ENCODE peak calls at places on chromosomes 4 and X, in eight cellular contexts. I is substantia nigra; D is putamen; W is activated CD4-positive, alpha-beta T cell treated with anti-CD3 and anti-CD28 coated beads for 48 hours; F is cardiac muscle cell; Y is mesenteric fat pad; Q is occipital lobe; U is skeletal muscle cell. A is an unnamed sample.

GRCh38 chr4:56746639-56747038 is 65.5 kb upstream of the HOPX start:
- DNase-seq in F (no peak), W (no peak), U (no peak), Y (no peak), D (no peak), Q (no peak), I (no peak), A (no peak)

GRCh38 chr4:82099863-82100579 is 273.8 kb downstream of the HNRNPD start:
- DNase-seq in F (no peak), Q (no peak), Y (no peak), I (peak; percentile 9), D (no peak), W (no peak), U (peak; percentile 0), A (no peak)

GRCh38 chr4:86935833-86936721 is 1.3 kb downstream of the AFF1 start:
- DNase-seq in D (peak; percentile 50), Q (no peak), Y (no peak), W (peak; percentile 84), U (no peak), I (peak; percentile 27), F (peak; percentile 45), A (peak; percentile 91)

GRCh38 chrX:115419094-115419493 is 129.6 kb downstream of the LUZP4 start:
- DNase-seq in W (no peak), U (no peak), D (no peak), I (no peak), F (no peak), Y (no peak), Q (no peak), A (no peak)

GRCh38 chrX:17642891-17643290 is 94.4 kb upstream of the SCML1 start:
- DNase-seq in Y (no peak), W (no peak), D (no peak), I (no peak), Q (no peak), U (no peak), F (no peak), A (no peak)

GRCh38 chr4:133865606-133866327 is 335.8 kb downstream of the PABPC4L start:
- DNase-seq in I (no peak), W (no peak), U (peak; percentile 80), F (peak; percentile 17), Q (no peak), Y (no peak), D (no peak), A (peak; percentile 51)

GRCh38 chrX:108072746-108073145 is 18.6 kb downstream of the PSMD10 start:
- DNase-seq in Y (no peak), U (peak; percentile 48), Q (no peak), D (no peak), W (no peak), I (no peak), F (no peak), A (no peak)

GRCh38 chr4:97153042-97153441 is 990.2 kb downstream of the STPG2 start:
- DNase-seq in U (no peak), D (no peak), Q (no peak), Y (no peak), F (peak; percentile 56), I (no peak), W (no peak), A (no peak)

GRCh38 chrX:137916090-137916746 is 350.3 kb downstream of the ZIC3 start:
- DNase-seq in I (no peak), Q (no peak), D (no peak), W (no peak), F (peak; percentile 44), U (no peak), Y (no peak), A (no peak)

GRCh38 chr4:157713342-157713741 is 459.5 kb downstream of the GASK1B start:
- DNase-seq in D (no peak), W (no peak), U (no peak), Y (no peak), I (no peak), F (no peak), Q (no peak), A (no peak)

GRCh38 chr4:161653697-161654096 is 510.1 kb downstream of the FSTL5 start:
- DNase-seq in F (no peak), U (no peak), I (no peak), Q (no peak), D (no peak), W (no peak), Y (no peak), A (no peak)

GRCh38 chr4:98546910-98547544 is 111.4 kb downstream of the TSPAN5 start:
- DNase-seq in Q (peak; percentile 27), Y (no peak), U (no peak), W (no peak), I (peak; percentile 21), D (no peak), F (no peak), A (no peak)

GRCh38 chrX:17355976-17356375 is 19.0 kb upstream of the NHS start:
- DNase-seq in U (no peak), W (no peak), Q (no peak), Y (no peak), F (no peak), D (no peak), I (no peak), A (no peak)

GRCh38 chr4:72471816-72472215 is 97.2 kb downstream of the ADAMTS3 start:
- DNase-seq in Q (no peak), I (no peak), Y (no peak), F (peak; percentile 8), D (no peak), U (no peak), W (no peak), A (no peak)

GRCh38 chr4:165709973-165710526 is 163.0 kb upstream of the TLL1 start:
- DNase-seq in W (no peak), Y (no peak), D (no peak), Q (no peak), F (no peak), I (no peak), U (no peak), A (no peak)

GRCh38 chrX:53223955-53224859 is 800 bp downstream of the KDM5C start:
- DNase-seq in D (no peak), Q (no peak), I (no peak), F (peak; percentile 33), W (peak; percentile 13), U (peak; percentile 7), Y (no peak), A (peak; percentile 78)

GRCh38 chr4:37803348-37803973 is 23.0 kb upstream of the PGM2 start:
- DNase-seq in I (no peak), D (no peak), F (peak; percentile 61), Q (no peak), W (no peak), U (no peak), Y (no peak), A (peak; percentile 36)

GRCh38 chrX:10296581-10296980 is 139.8 kb downstream of the CLCN4 start:
- DNase-seq in U (peak; percentile 47), D (no peak), W (no peak), Y (no peak), Q (no peak), I (no peak), F (no peak), A (no peak)

GRCh38 chr4:67087897-67088296 is 457.4 kb downstream of the CENPC start:
- DNase-seq in F (peak; percentile 57), I (no peak), U (no peak), D (no peak), W (peak; percentile 65), Y (no peak), Q (no peak), A (peak; percentile 5)

GRCh38 chr4:184669251-184669650 is 19.7 kb downstream of the PRIMPOL start:
- DNase-seq in F (no peak), I (no peak), U (no peak), Y (no peak), W (no peak), D (no peak), Q (no peak), A (no peak)

GRCh38 chr4:3111461-3111860 is 37.0 kb downstream of the HTT start:
- DNase-seq in Y (no peak), I (no peak), W (no peak), U (no peak), F (no peak), D (no peak), Q (no peak), A (peak; percentile 78)

GRCh38 chr4:109510687-109511086 is 49.4 kb upstream of the MCUB start:
- DNase-seq in W (no peak), U (no peak), I (no peak), Y (no peak), F (no peak), D (no peak), Q (no peak), A (no peak)

GRCh38 chrX:48802089-48802812 is 384 bp downstream of the HDAC6 start:
- DNase-seq in F (peak; percentile 85), D (no peak), U (peak; percentile 30), I (peak; percentile 24), W (peak; percentile 81), Q (peak; percentile 52), Y (peak; percentile 94), A (peak; percentile 79)

GRCh38 chrX:152915541-152916241 is 17.8 kb downstream of the ZNF185 start:
- DNase-seq in Q (no peak), I (no peak), U (peak; percentile 43), F (peak; percentile 44), W (peak; percentile 13), D (no peak), Y (no peak), A (no peak)

GRCh38 chr4:150039790-150040189 is 38.5 kb upstream of the DCLK2 start:
- DNase-seq in U (no peak), Y (no peak), F (no peak), D (no peak), I (no peak), W (no peak), Q (no peak), A (no peak)

GRCh38 chr4:70903282-70903603 is 1.1 kb downstream of the MOB1B start:
- DNase-seq in I (no peak), D (no peak), Q (no peak), F (peak; percentile 18), W (no peak), U (no peak), Y (no peak), A (peak; percentile 10)

A was measured in RWPE1.